ENCODE peak calls at places on chromosome 4, in seven cellular contexts. Y is IMR-90, Z is mesendoderm, N is H9, V is neuronal stem cell, L is trophoblast cell, C is H1. X is an unnamed sample.

GRCh38 chr4:40933272-40934053 is 183.7 kb downstream of the NSUN7 start:
- DNase-seq in Y (peak), V (no peak), Z (no peak), L (peak), N (no peak), C (no peak), X (no peak)

GRCh38 chr4:172344266-172344772 is 531.1 kb downstream of the GALNTL6 start:
- DNase-seq in L (no peak), Z (no peak), Y (no peak), V (no peak), C (no peak), N (no peak), X (no peak)

GRCh38 chr4:107719211-107719926 is 665 bp downstream of the PAPSS1 start:
- DNase-seq in V (no peak), Y (peak), Z (peak), C (no peak), N (peak), L (no peak), X (peak)

GRCh38 chr4:175380841-175381240 is 431.2 kb downstream of the GPM6A start:
- DNase-seq in V (no peak), Y (no peak), L (peak), Z (peak), C (no peak), N (no peak), X (no peak)

GRCh38 chr4:23818097-23818648 is 71.7 kb downstream of the PPARGC1A start:
- DNase-seq in Y (peak), Z (no peak), V (no peak), L (no peak), N (no peak), C (no peak), X (no peak)

GRCh38 chr4:78512357-78512920 is 39.1 kb upstream of the ANXA3 start:
- DNase-seq in Y (peak), V (no peak), N (no peak), L (no peak), Z (no peak), C (no peak), X (no peak)

GRCh38 chr4:3253808-3254207 is 4.8 kb downstream of the MSANTD1 start:
- DNase-seq in L (no peak), C (peak), Y (no peak), N (peak), V (no peak), Z (no peak), X (no peak)

GRCh38 chr4:41506071-41506470 is 31.9 kb upstream of the LIMCH1 start:
- DNase-seq in Z (peak), C (no peak), Y (peak), V (no peak), N (no peak), L (peak), X (peak)

GRCh38 chr4:22091351-22091731 is 142.8 kb upstream of the KCNIP4 start:
- DNase-seq in V (no peak), Y (no peak), N (peak), L (no peak), Z (peak), C (no peak), X (no peak)

GRCh38 chr4:20532096-20532495 is 168.2 kb upstream of the PACRGL start:
- DNase-seq in C (no peak), L (no peak), Y (no peak), N (no peak), Z (no peak), V (no peak), X (no peak)

GRCh38 chr4:31370866-31371465 is 650.8 kb downstream of the PCDH7 start:
- DNase-seq in V (peak), Y (peak), N (no peak), Z (peak), C (no peak), L (no peak), X (peak)

GRCh38 chr4:144831971-144832370 is 186.0 kb downstream of the HHIP start:
- DNase-seq in C (no peak), N (no peak), Y (no peak), V (no peak), Z (no peak), L (no peak), X (no peak)

GRCh38 chr4:26723216-26723615 is 137.4 kb upstream of the STIM2 start:
- DNase-seq in L (no peak), Y (no peak), V (no peak), Z (no peak), N (no peak), C (no peak), X (no peak)

GRCh38 chr4:46404961-46405360 is 15.0 kb upstream of the GABRA2 start:
- DNase-seq in C (peak), Y (peak), Z (peak), N (peak), L (no peak), V (no peak), X (peak)

GRCh38 chr4:122819708-122820449 is 6.8 kb upstream of the FGF2 start:
- DNase-seq in C (no peak), Z (no peak), V (no peak), N (no peak), Y (peak), L (no peak), X (peak)

GRCh38 chr4:2441393-2442174 is 22.8 kb downstream of the CFAP99 start:
- DNase-seq in L (peak), C (peak), Y (peak), V (peak), Z (peak), N (peak), X (peak)

GRCh38 chr4:56218230-56218895 is 168.9 kb downstream of the AASDH start:
- DNase-seq in V (no peak), L (no peak), Z (no peak), Y (no peak), N (no peak), C (no peak), X (no peak)
- H2AK5ac ChIP-seq in V (no peak), L (no peak), Z (no peak), Y (no peak), N (no peak), C (no peak), X (no peak)

DNA sequence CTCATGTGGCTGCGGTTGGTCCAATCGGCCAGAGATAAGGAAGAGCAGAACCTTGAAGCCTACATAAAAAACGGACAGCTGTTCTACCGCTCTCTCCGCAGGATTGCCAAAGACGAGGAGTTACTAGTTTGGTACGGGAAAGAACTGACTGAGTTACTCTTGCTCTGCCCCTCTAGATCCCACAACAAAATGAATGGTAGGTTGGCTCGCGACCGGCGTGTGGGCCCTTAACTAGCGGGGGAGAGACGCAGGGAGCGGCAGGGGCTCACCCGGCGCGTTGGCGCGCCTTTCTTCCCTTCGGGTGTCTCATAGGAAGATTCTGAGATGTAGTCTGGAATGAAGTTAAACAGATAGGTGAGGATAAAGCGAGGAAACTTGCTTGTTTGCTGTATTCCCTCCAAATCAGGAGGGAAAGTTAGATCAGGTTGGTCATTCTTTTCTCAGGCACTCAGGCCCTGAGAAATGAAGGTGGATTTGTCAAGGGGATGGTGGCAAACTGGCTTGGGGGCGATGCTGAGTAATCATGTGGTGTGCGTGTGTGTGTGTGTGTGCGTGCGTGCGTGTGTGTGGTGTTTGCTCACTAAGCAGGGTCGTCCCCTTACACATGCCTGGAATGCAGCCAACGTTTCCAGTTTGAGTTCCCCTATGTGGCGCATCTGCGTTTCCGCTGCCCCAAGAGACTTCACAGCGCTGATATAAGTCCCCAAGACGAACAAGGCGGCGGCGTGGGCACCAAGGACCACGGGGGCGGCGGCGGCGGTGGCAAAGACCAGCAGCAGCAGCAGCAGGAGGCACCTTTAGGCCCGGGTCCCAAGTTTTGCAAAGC is 4.2 kb downstream of the PRDM8 start:
- DNase-seq in L (peak), Y (peak), V (no peak), C (peak), Z (peak), N (no peak), X (peak)
- H2AK5ac ChIP-seq in L (no peak), Y (peak), V (no peak), C (no peak), Z (no peak), N (no peak), X (peak)

DNA sequence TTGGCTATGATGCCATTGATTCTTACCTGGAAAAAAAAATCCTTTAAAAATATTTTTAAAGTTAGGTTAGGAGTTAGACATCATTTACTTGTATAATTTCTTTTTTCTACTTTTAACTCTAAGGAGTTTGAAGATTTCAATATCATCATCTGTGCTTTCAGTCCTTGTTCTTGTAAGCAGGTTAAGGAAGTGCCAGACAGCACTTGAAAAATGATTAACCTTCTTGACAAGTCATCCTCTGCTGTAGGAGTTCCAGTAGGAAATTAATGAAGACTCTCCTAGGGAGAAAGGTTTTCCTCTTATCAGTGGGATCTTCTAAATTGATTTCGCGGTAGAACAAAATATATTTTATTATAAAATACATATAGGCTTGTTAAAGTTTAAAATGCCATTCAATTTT is 29.1 kb upstream of the ANAPC4 start:
- DNase-seq in Z (peak), V (no peak), C (no peak), Y (no peak), L (no peak), N (no peak), X (no peak)
- H2AK5ac ChIP-seq in Z (no peak), V (no peak), C (no peak), Y (no peak), L (no peak), N (no peak), X (no peak)

GRCh38 chr4:793109-793861 is 32.6 kb downstream of the CPLX1 start:
- DNase-seq in Z (peak), C (no peak), V (no peak), Y (no peak), N (no peak), L (no peak), X (no peak)
- H2AK5ac ChIP-seq in Z (no peak), C (peak), V (peak), Y (no peak), N (no peak), L (no peak), X (no peak)

X was measured in mesenchymal stem cell.